ENCODE peak calls at places on chromosome 7, in seven cellular contexts. One of them, this sample, is unnamed.

GRCh38 chr7:4661871-4662270 is 20.2 kb upstream of the FOXK1 start:
- DNase-seq in D341Med: no peak
- DNase-seq in mucosa of descending colon: no peak
- DNase-seq in COR-L47: no peak
- DNase-seq in Calu3: no peak
- DNase-seq in NCI-H774: no peak
- DNase-seq in mammary epithelial cell: no peak
- DNase-seq in this sample: no peak

GRCh38 chr7:157686285-157686894 is 349.6 kb downstream of the DNAJB6 start:
- DNase-seq in NCI-H774: no peak
- DNase-seq in Calu3: no peak
- DNase-seq in mammary epithelial cell: no peak
- DNase-seq in COR-L47: no peak
- DNase-seq in mucosa of descending colon: no peak
- DNase-seq in D341Med: no peak
- DNase-seq in this sample: no peak

GRCh38 chr7:72430531-72430930 is 18.4 kb upstream of the CALN1 start:
- DNase-seq in mucosa of descending colon: no peak
- DNase-seq in Calu3: no peak
- DNase-seq in mammary epithelial cell: no peak
- DNase-seq in COR-L47: no peak
- DNase-seq in D341Med: no peak
- DNase-seq in NCI-H774: no peak
- DNase-seq in this sample: no peak

GRCh38 chr7:150313367-150313809 is 9.8 kb upstream of the LRRC61 start:
- DNase-seq in mucosa of descending colon: no peak
- DNase-seq in mammary epithelial cell: no peak
- DNase-seq in COR-L47: no peak
- DNase-seq in Calu3: no peak
- DNase-seq in NCI-H774: no peak
- DNase-seq in D341Med: no peak
- DNase-seq in this sample: no peak

GRCh38 chr7:6183006-6183405 is 89.4 kb downstream of the CYTH3 start:
- DNase-seq in NCI-H774: no peak
- DNase-seq in Calu3: no peak
- DNase-seq in mucosa of descending colon: no peak
- DNase-seq in D341Med: no peak
- DNase-seq in mammary epithelial cell: no peak
- DNase-seq in COR-L47: no peak
- DNase-seq in this sample: no peak

GRCh38 chr7:22900101-22900500 is 77.5 kb upstream of the TOMM7 start:
- DNase-seq in Calu3: no peak
- DNase-seq in D341Med: no peak
- DNase-seq in COR-L47: peak
- DNase-seq in NCI-H774: peak
- DNase-seq in mucosa of descending colon: no peak
- DNase-seq in mammary epithelial cell: no peak
- DNase-seq in this sample: no peak

GRCh38 chr7:55895021-55895420 is 7.8 kb downstream of the ZNF713 start:
- DNase-seq in COR-L47: no peak
- DNase-seq in D341Med: no peak
- DNase-seq in mucosa of descending colon: no peak
- DNase-seq in Calu3: no peak
- DNase-seq in NCI-H774: no peak
- DNase-seq in mammary epithelial cell: no peak
- DNase-seq in this sample: no peak

GRCh38 chr7:159118220-159118595 is 26.5 kb downstream of the VIPR2 start:
- DNase-seq in NCI-H774: no peak
- DNase-seq in Calu3: no peak
- DNase-seq in D341Med: no peak
- DNase-seq in mammary epithelial cell: no peak
- DNase-seq in COR-L47: no peak
- DNase-seq in mucosa of descending colon: no peak
- DNase-seq in this sample: no peak

GRCh38 chr7:1232623-1233327 is at the start of gene UNCX:
- DNase-seq in NCI-H774: no peak
- DNase-seq in D341Med: peak
- DNase-seq in mucosa of descending colon: peak
- DNase-seq in mammary epithelial cell: no peak
- DNase-seq in COR-L47: peak
- DNase-seq in Calu3: no peak
- DNase-seq in this sample: peak

GRCh38 chr7:45081670-45081974 is 7.1 kb downstream of the NACAD start:
- DNase-seq in COR-L47: no peak
- DNase-seq in mammary epithelial cell: no peak
- DNase-seq in NCI-H774: no peak
- DNase-seq in D341Med: no peak
- DNase-seq in Calu3: no peak
- DNase-seq in mucosa of descending colon: no peak
- DNase-seq in this sample: no peak

GRCh38 chr7:36284470-36284869 is 105.2 kb upstream of the ANLN start:
- DNase-seq in Calu3: no peak
- DNase-seq in mucosa of descending colon: no peak
- DNase-seq in D341Med: no peak
- DNase-seq in NCI-H774: no peak
- DNase-seq in mammary epithelial cell: no peak
- DNase-seq in COR-L47: no peak
- DNase-seq in this sample: no peak

GRCh38 chr7:136868496-136869005 is at the start of gene CHRM2:
- DNase-seq in COR-L47: no peak
- DNase-seq in mammary epithelial cell: peak
- DNase-seq in Calu3: no peak
- DNase-seq in NCI-H774: peak
- DNase-seq in D341Med: peak
- DNase-seq in mucosa of descending colon: no peak
- DNase-seq in this sample: peak

GRCh38 chr7:134954197-134955082 is 31.9 kb upstream of the AGBL3 start:
- DNase-seq in D341Med: no peak
- DNase-seq in Calu3: no peak
- DNase-seq in mammary epithelial cell: no peak
- DNase-seq in NCI-H774: peak
- DNase-seq in COR-L47: peak
- DNase-seq in mucosa of descending colon: no peak
- DNase-seq in this sample: no peak

GRCh38 chr7:108004220-108005142 is 1.5 kb upstream of the LAMB1 start:
- DNase-seq in mammary epithelial cell: no peak
- DNase-seq in COR-L47: no peak
- DNase-seq in Calu3: peak
- DNase-seq in NCI-H774: no peak
- DNase-seq in mucosa of descending colon: no peak
- DNase-seq in D341Med: no peak
- DNase-seq in this sample: no peak

GRCh38 chr7:150897502-150898474 is 45.5 kb downstream of the AOC1 start:
- DNase-seq in mammary epithelial cell: no peak
- DNase-seq in NCI-H774: no peak
- DNase-seq in COR-L47: no peak
- DNase-seq in D341Med: no peak
- DNase-seq in Calu3: no peak
- DNase-seq in mucosa of descending colon: no peak
- DNase-seq in this sample: no peak

GRCh38 chr7:73970801-73971229 is 57.2 kb upstream of the ELN start:
- DNase-seq in NCI-H774: no peak
- DNase-seq in mucosa of descending colon: no peak
- DNase-seq in mammary epithelial cell: no peak
- DNase-seq in COR-L47: no peak
- DNase-seq in D341Med: peak
- DNase-seq in Calu3: no peak
- DNase-seq in this sample: peak

GRCh38 chr7:47690902-47691558 is 109.1 kb upstream of the TNS3 start:
- DNase-seq in D341Med: no peak
- DNase-seq in Calu3: no peak
- DNase-seq in COR-L47: no peak
- DNase-seq in mammary epithelial cell: no peak
- DNase-seq in mucosa of descending colon: no peak
- DNase-seq in NCI-H774: no peak
- DNase-seq in this sample: no peak

GRCh38 chr7:157627033-157627432 is 290.2 kb downstream of the DNAJB6 start:
- DNase-seq in Calu3: no peak
- DNase-seq in mucosa of descending colon: no peak
- DNase-seq in mammary epithelial cell: no peak
- DNase-seq in NCI-H774: no peak
- DNase-seq in COR-L47: no peak
- DNase-seq in D341Med: no peak
- DNase-seq in this sample: no peak

This sample was measured in NCI-H524.